ENCODE peak calls at places on chromosomes 5 and 9, in four cellular contexts. X is fibroblast of mammary gland, Q is sigmoid colon, H is Calu3. U is an unnamed sample.

GRCh38 chr5:54825005-54825404 is 160.4 kb downstream of the ESM1 start:
- DNase-seq in Q (no peak), H (no peak), X (peak), U (no peak)

GRCh38 chr5:72633649-72634048 is 126.4 kb upstream of the ZNF366 start:
- DNase-seq in Q (no peak), H (no peak), X (peak), U (no peak)

GRCh38 chr9:134416385-134417022 is 90.2 kb downstream of the RXRA start:
- DNase-seq in X (no peak), H (no peak), Q (no peak), U (no peak)

GRCh38 chr9:121839726-121840500 is 188.5 kb downstream of the DAB2IP start:
- DNase-seq in X (no peak), Q (peak), H (no peak), U (no peak)

GRCh38 chr5:151239237-151239861 is 13.6 kb upstream of the GM2A start:
- DNase-seq in X (peak), Q (peak), H (peak), U (peak)

GRCh38 chr5:123874600-123875201 is 362.7 kb downstream of the CSNK1G3 start:
- DNase-seq in H (no peak), Q (no peak), X (no peak), U (no peak)

GRCh38 chr5:177336112-177336511 is 15.4 kb downstream of the LMAN2 start:
- DNase-seq in H (peak), Q (no peak), X (peak), U (no peak)

GRCh38 chr9:107684224-107684623 is 194.7 kb upstream of the KLF4 start:
- DNase-seq in X (peak), H (no peak), Q (no peak), U (no peak)

GRCh38 chr9:19231126-19232035 is 888 bp downstream of the DENND4C start:
- DNase-seq in X (no peak), Q (peak), H (peak), U (no peak)

GRCh38 chr9:4615251-4615650 is 46.8 kb upstream of the PLPP6 start:
- DNase-seq in Q (no peak), H (no peak), X (peak), U (no peak)

GRCh38 chr5:32249668-32250067 is 63.1 kb downstream of the MTMR12 start:
- DNase-seq in H (peak), Q (no peak), X (no peak), U (no peak)

GRCh38 chr9:121207371-121207940 is 5.8 kb upstream of the RAB14 start:
- DNase-seq in H (no peak), X (no peak), Q (no peak), U (no peak)

GRCh38 chr9:34896112-34896511 is 62.0 kb upstream of the PHF24 start:
- DNase-seq in H (no peak), X (no peak), Q (no peak), U (no peak)

GRCh38 chr5:141564216-141564692 is 54.5 kb downstream of the DIAPH1 start:
- DNase-seq in X (peak), Q (peak), H (peak), U (no peak)

GRCh38 chr9:120931278-120932085 is 4.9 kb upstream of the TRAF1 start:
- DNase-seq in Q (no peak), X (peak), H (no peak), U (no peak)

GRCh38 chr5:40333459-40334241 is 346.1 kb upstream of the PTGER4 start:
- DNase-seq in X (peak), H (no peak), Q (no peak), U (no peak)

GRCh38 chr5:157574456-157575095 is 999 bp downstream of the ADAM19 start:
- DNase-seq in H (no peak), Q (peak), X (no peak), U (no peak)

GRCh38 chr9:2718001-2718697 is 839 bp downstream of the KCNV2 start:
- DNase-seq in Q (no peak), H (no peak), X (no peak), U (no peak)

GRCh38 chr5:10533218-10533617 is 30.7 kb upstream of the ANKRD33B start:
- DNase-seq in Q (peak), X (no peak), H (no peak), U (no peak)

GRCh38 chr9:34675048-34675714 is 12.7 kb upstream of the CCL27 start:
- DNase-seq in Q (no peak), H (peak), X (peak), U (peak)

GRCh38 chr9:16360247-16360646 is 510.2 kb downstream of the BNC2 start:
- DNase-seq in X (no peak), Q (no peak), H (no peak), U (no peak)

GRCh38 chr5:174337276-174338203 is 292.0 kb downstream of the NSG2 start:
- DNase-seq in X (no peak), H (no peak), Q (no peak), U (peak)

GRCh38 chr5:149853701-149854100 is 90.9 kb downstream of the PDE6A start:
- DNase-seq in H (no peak), Q (no peak), X (no peak), U (no peak)

GRCh38 chr5:25754895-25755294 is 1110.1 kb upstream of the CDH10 start:
- DNase-seq in H (no peak), X (peak), Q (no peak), U (no peak)

GRCh38 chr5:65113766-65114165 is 345.0 kb downstream of the CWC27 start:
- DNase-seq in X (no peak), H (no peak), Q (no peak), U (no peak)

GRCh38 chr5:10789021-10789420 is 28.0 kb upstream of the DAP start:
- DNase-seq in H (no peak), X (peak), Q (no peak), U (no peak)

GRCh38 chr9:109498195-109499060 is at the start of gene PTPN3:
- DNase-seq in H (peak), X (no peak), Q (no peak), U (peak)

GRCh38 chr9:95157491-95158151 is 159.9 kb downstream of the FANCC start:
- DNase-seq in Q (peak), H (no peak), X (peak), U (no peak)

DNA sequence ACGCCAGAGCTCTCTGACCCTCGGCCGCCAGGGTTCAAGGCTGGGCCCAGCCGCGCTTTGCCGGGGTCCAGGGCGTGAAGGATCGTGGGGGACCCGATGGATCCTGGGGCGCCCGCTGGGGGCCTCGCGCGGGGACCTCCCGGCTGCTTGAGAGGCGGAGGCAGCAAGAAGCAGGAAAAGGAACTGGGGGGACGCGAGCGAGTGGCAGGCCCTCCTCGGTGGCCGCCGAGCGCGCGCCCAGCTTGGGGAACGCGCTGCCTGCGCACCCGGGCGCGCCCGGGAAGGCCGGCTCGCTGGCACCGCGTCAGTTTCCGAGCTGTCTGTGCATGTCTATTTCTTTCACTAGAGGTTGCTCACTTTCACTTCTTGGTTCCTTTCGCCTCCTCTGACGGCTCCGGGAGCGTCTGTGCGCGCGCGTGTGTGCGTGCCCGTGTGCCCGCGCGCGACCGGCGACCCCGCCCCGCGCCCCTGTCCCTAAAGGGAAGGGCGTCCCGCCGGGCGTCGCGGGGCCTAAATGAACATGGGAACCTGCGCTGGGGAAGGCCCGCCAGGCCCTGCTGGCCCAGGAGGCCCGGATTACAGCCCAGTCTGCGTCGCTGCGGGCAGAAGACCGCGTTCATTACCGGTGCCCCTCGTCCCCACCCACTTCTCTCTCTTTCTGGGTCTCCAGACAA is 205.5 kb upstream of the IER5L start:
- DNase-seq in X (peak), Q (peak), H (peak), U (no peak)
- TF ChIP-seq CTCF in X (no peak), Q (peak), H (no peak), U (no peak)

GRCh38 chr9:14347408-14348224 is 33.7 kb upstream of the NFIB start:
- DNase-seq in Q (peak), H (peak), X (no peak), U (no peak)
- TF ChIP-seq CTCF in Q (no peak), H (no peak), X (no peak), U (no peak)

GRCh38 chr9:5870691-5871090 is 20.0 kb upstream of the MLANA start:
- DNase-seq in H (no peak), X (peak), Q (no peak), U (no peak)

GRCh38 chr9:5868235-5868634 is 22.5 kb upstream of the MLANA start:
- DNase-seq in Q (no peak), H (no peak), X (no peak), U (no peak)

GRCh38 chr9:5870020-5870339 is 20.7 kb upstream of the MLANA start:
- DNase-seq in Q (no peak), H (no peak), X (no peak), U (no peak)

GRCh38 chr9:5871785-5872184 is 18.9 kb upstream of the MLANA start:
- DNase-seq in X (no peak), Q (no peak), H (no peak), U (no peak)

DNA sequence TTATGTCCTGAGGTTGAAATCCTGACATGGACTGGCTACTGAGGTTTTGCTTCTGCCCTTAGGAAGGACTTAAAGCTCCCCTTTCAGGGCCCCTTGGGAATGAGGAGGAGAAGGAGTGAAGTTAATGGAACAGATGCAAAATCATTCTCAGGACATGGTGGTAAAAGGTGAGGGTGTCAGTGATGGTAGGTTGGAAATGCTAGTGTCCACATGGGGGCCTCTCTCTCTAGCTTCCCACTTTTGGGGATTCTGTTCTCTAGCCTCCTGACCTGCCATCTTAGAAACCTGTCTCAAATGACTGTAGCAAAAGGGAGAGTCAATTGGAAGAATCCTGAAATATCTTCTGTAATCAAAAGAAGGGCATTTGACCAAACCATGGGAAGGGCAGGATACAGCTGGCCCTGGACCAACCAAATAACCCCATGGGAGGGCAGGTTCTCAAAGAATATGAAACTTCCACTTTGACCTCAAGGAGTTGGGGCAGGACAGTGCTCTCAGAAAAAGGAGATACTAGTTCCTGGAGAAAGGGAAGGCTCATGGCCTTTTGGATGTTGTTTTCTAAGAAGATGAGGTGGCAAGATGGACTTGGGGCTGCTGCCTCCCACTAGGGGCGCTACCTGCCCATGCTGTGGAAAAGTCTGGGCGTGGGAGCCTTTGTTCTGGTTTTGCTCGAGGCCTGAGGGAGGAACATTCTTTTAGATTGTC is 21.2 kb upstream of the MLANA start:
- DNase-seq in Q (no peak), H (no peak), X (peak), U (no peak)
- TF ChIP-seq CTCF in Q (no peak), H (no peak), X (peak), U (peak)

DNA sequence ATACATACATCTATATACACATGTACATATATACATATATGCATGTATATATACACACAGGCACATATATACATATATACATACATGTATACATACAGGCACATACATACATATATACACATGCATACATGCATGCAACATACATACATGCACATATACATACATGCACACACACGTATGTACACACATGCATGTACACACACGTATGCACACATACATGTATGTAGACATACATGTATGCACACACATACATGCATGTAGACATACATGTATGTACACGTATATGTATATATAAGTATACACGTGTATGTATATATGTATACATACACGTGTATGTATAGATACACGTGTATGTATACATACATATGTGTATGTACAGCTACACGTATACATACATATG is 617.0 kb downstream of the RAB3C start:
- DNase-seq in H (no peak), Q (no peak), X (no peak), U (no peak)
- TF ChIP-seq CTCF in H (no peak), Q (no peak), X (no peak), U (no peak)

DNA sequence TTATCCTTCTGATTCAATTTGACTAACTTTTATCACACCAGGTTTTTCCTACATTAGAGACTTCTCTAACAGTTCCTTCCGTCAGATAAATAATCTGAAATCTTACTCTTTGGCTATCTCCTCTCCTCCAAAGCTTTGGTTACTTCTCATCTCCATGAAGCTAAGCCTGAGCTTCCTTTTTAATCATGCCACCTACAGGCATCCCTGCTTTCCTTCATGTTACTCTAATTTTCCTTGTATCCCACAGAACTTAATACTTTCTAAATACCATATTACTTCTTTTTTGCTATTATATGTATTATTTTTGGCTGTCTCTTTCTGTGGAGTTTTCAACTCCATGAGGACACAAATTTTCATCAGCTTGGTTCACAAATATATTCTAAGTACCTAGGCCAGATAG is 49.7 kb downstream of the C9 start:
- DNase-seq in X (no peak), Q (no peak), H (no peak), U (no peak)
- TF ChIP-seq CTCF in X (no peak), Q (no peak), H (no peak), U (no peak)